ENCODE peak calls at places on chromosome 13, in six cellular contexts. W is body of pancreas, L is IMR-90, Y is tibial nerve, M is ovary, B is upper lobe of left lung. T is an unnamed sample.

GRCh38 chr13:19573072-19573716 is 11.9 kb upstream of the TPTE2 start:
- DNase-seq in W (no peak), L (no peak), Y (no peak), M (no peak), B (no peak), T (no peak)

GRCh38 chr13:94009696-94010095 is 469.8 kb downstream of the DCT start:
- DNase-seq in W (no peak), L (peak), Y (no peak), M (no peak), B (no peak), T (no peak)

GRCh38 chr13:81540777-81541176 is 1199.9 kb upstream of the SPRY2 start:
- DNase-seq in W (no peak), L (no peak), Y (no peak), M (no peak), B (no peak), T (no peak)

GRCh38 chr13:39347926-39348901 is 254.8 kb downstream of the LHFPL6 start:
- DNase-seq in W (no peak), L (no peak), Y (no peak), M (no peak), B (peak), T (peak)

GRCh38 chr13:111388851-111389500 is 68.5 kb downstream of the TEX29 start:
- DNase-seq in W (no peak), L (no peak), Y (no peak), M (no peak), B (peak), T (no peak)

GRCh38 chr13:24251525-24251924 is 57.9 kb upstream of the C1QTNF9 start:
- DNase-seq in W (no peak), L (no peak), Y (no peak), M (no peak), B (peak), T (no peak)

GRCh38 chr13:113591750-113592149 is 7.2 kb downstream of the TFDP1 start:
- DNase-seq in W (no peak), L (no peak), Y (no peak), M (no peak), B (no peak), T (peak)

GRCh38 chr13:79710376-79710775 is 229.4 kb downstream of the NDFIP2 start:
- DNase-seq in W (no peak), L (no peak), Y (no peak), M (no peak), B (no peak), T (no peak)

GRCh38 chr13:50934735-50935419 is 25.3 kb downstream of the RNASEH2B start:
- DNase-seq in W (no peak), L (no peak), Y (no peak), M (no peak), B (no peak), T (no peak)

GRCh38 chr13:79647518-79647917 is 166.6 kb downstream of the NDFIP2 start:
- DNase-seq in W (no peak), L (no peak), Y (no peak), M (no peak), B (no peak), T (no peak)

GRCh38 chr13:44404261-44405139 is 30.9 kb downstream of the SERP2 start:
- DNase-seq in W (no peak), L (no peak), Y (no peak), M (no peak), B (no peak), T (no peak)

GRCh38 chr13:28744656-28745055 is 25.9 kb upstream of the SLC46A3 start:
- DNase-seq in W (no peak), L (no peak), Y (no peak), M (no peak), B (no peak), T (no peak)

GRCh38 chr13:27359203-27359821 is 65.1 kb upstream of the GTF3A start:
- DNase-seq in W (peak), L (peak), Y (no peak), M (peak), B (peak), T (peak)

GRCh38 chr13:88622362-88622973 is 951.3 kb downstream of the SLITRK5 start:
- DNase-seq in W (no peak), L (no peak), Y (no peak), M (no peak), B (no peak), T (no peak)

GRCh38 chr13:37751025-37751424 is 118.5 kb downstream of the TRPC4 start:
- DNase-seq in W (no peak), L (no peak), Y (no peak), M (no peak), B (no peak), T (no peak)

GRCh38 chr13:73258396-73258795 is 199.6 kb downstream of the KLF5 start:
- DNase-seq in W (no peak), L (peak), Y (no peak), M (no peak), B (no peak), T (no peak)

GRCh38 chr13:21638319-21639282 is 32.3 kb upstream of the FGF9 start:
- DNase-seq in W (peak), L (peak), Y (no peak), M (no peak), B (no peak), T (peak)

GRCh38 chr13:50916701-50917184 is 7.2 kb downstream of the RNASEH2B start:
- DNase-seq in W (no peak), L (no peak), Y (no peak), M (no peak), B (peak), T (peak)

GRCh38 chr13:93029536-93029935 is 197.1 kb upstream of the GPC6 start:
- DNase-seq in W (no peak), L (peak), Y (no peak), M (no peak), B (no peak), T (no peak)

DNA sequence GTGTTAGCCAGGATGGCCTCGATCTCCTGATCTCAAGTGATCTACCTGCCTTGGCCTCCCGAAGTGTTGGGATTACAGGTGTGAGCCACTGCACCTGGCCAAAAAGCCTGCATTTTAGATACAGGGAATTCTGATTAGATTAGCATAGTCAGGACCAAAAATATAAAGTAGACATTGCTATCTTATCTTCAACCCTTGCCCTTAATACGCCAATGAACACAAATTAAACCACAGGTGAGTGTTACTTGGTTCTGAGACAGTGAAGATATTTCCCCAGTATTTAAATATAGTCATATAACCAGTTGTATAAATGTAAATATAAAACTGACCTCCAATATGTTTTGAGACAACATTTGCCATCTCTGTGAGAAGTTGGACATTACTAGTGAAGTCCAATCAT is 52.1 kb upstream of the STK24 start:
- DNase-seq in W (no peak), L (no peak), Y (no peak), M (no peak), B (no peak), T (no peak)
- TF ChIP-seq POLR2A in W (no peak), L (no peak), Y (no peak), M (no peak), B (no peak), T (no peak)

GRCh38 chr13:75407998-75408397 is 74.0 kb downstream of the TBC1D4 start:
- DNase-seq in W (no peak), L (no peak), Y (no peak), M (no peak), B (no peak), T (no peak)

GRCh38 chr13:75407473-75407872 is 74.5 kb downstream of the TBC1D4 start:
- DNase-seq in W (peak), L (no peak), Y (no peak), M (no peak), B (no peak), T (no peak)

GRCh38 chr13:75411924-75412537 is 69.9 kb downstream of the TBC1D4 start:
- DNase-seq in W (no peak), L (no peak), Y (no peak), M (no peak), B (no peak), T (no peak)

GRCh38 chr13:75414036-75414827 is 67.7 kb downstream of the TBC1D4 start:
- DNase-seq in W (no peak), L (no peak), Y (no peak), M (no peak), B (no peak), T (no peak)

DNA sequence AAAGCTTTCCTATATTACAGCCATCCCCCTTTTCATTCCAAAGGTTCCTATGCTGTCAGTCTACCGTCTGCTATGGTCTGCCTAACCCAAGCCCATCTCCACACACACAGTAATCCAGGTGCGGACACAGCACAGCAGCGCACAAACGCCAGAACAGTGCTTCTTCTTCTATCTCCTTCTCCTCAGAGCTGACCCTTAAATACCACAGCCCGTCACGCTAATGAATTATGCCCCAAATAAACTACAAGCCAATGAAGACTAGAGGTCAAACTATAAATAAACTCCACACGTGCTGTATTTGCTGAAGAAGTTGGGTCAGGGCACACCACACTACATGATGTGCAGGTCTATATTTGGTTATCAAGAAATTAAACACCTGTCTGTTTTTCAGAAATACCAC is 71.8 kb downstream of the TBC1D4 start:
- DNase-seq in W (no peak), L (no peak), Y (no peak), M (no peak), B (no peak), T (no peak)
- TF ChIP-seq POLR2A in W (no peak), L (no peak), Y (no peak), M (no peak), B (no peak), T (no peak)

DNA sequence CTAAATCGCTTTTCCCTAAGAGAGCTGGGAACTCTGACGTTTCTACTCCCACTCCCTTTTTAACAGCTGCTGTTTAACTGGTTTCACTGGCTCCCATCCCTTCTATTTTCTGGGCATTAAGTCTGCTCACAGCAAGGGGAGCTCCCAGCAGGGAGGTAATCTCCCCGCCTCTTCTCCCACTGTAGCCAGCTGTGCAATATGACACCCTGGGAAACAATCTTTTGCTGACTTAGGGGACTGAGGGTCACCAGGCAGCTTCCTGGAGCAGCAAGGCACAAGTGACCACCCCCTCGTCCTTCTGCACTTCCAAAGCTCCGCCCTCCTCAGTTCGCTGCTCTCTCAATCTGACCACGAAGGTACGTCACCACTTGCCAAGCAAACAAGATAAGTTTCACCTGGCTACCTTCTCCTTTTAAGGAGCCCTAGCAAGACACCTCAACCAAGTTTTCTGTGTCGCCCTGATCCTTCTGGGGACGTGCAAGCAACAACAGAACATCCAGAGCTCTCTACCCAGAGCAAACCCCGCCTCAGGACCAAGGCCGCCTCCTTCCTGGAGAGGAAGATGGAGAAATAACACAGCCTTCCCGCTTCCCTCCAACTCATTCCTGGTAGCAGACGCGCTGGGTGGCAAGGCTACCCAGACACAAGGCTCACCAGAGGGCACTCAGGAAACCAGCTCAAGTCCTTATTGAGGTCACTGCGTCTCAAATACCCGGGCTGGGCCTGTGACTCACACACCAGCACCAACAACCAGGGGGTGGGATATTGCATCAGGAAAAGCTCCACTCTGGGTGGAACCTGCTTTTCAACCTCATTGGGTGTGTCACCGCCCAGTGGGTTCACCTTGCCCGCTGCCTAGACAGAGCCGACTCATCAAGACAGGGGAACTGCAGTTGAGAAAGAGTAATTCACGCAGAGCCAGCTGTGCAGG is 92.4 kb downstream of the STK24 start:
- DNase-seq in W (peak), L (peak), Y (no peak), M (no peak), B (peak), T (peak)
- TF ChIP-seq POLR2A in W (peak), L (peak), Y (no peak), M (no peak), B (peak), T (no peak)

GRCh38 chr13:40664100-40665060 is 2.1 kb downstream of the FOXO1 start:
- DNase-seq in W (peak), L (no peak), Y (peak), M (peak), B (peak), T (peak)
- TF ChIP-seq POLR2A in W (peak), L (no peak), Y (no peak), M (no peak), B (peak), T (no peak)

GRCh38 chr13:46097015-46097414 is 7.8 kb downstream of the CPB2 start:
- DNase-seq in W (no peak), L (no peak), Y (no peak), M (no peak), B (no peak), T (no peak)
- TF ChIP-seq POLR2A in W (no peak), L (no peak), Y (no peak), M (no peak), B (no peak), T (no peak)

GRCh38 chr13:110340812-110341444 is 33.8 kb downstream of the COL4A2 start:
- DNase-seq in W (peak), L (peak), Y (peak), M (peak), B (peak), T (no peak)
- TF ChIP-seq POLR2A in W (peak), L (peak), Y (no peak), M (no peak), B (no peak), T (no peak)

GRCh38 chr13:53839461-53839860 is 810.8 kb downstream of the OLFM4 start:
- DNase-seq in W (no peak), L (no peak), Y (no peak), M (no peak), B (no peak), T (no peak)
- TF ChIP-seq POLR2A in W (no peak), L (no peak), Y (no peak), M (no peak), B (no peak), T (no peak)

DNA sequence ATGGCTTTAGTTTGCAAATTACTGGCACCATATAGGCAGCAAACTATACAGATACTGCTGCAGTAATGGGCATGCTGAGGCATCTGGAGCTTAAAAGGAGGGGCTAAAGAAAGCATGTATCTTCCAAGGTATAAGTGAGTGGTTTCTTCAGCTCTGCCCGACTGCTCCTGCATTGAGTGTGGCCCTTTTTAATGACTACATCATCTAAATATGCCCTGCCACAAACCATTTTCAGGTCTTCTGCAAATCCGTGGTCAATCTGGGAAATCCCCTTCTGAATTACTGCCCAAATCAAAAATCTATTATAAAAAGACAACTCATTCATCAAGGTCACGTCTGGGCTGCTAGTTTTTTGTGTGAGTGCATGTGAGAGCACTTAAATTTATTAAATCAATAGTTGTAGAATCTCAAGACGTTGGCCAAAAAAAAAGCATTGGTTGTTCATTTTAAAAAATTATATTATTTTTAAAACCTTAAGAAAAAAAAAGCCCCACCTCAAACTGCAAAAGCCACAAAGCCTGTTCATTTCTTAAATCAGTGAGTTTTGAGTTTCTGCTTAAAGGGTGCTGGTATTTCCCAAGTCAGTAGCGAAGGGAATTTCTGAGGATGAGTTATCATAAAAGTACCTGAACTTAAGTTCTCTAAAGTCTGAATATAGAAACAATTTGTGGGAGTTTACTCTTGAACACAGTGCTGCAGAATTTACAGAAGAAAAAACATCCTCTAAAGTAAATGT is 16.3 kb downstream of the LCP1 start:
- DNase-seq in W (no peak), L (no peak), Y (no peak), M (no peak), B (no peak), T (no peak)
- TF ChIP-seq POLR2A in W (no peak), L (no peak), Y (no peak), M (no peak), B (no peak), T (no peak)

GRCh38 chr13:26011208-26011573 is 40.6 kb downstream of the SHISA2 start:
- DNase-seq in W (no peak), L (no peak), Y (no peak), M (no peak), B (no peak), T (no peak)
- TF ChIP-seq POLR2A in W (no peak), L (no peak), Y (no peak), M (no peak), B (no peak), T (no peak)